ENCODE peak calls at places on chromosomes 11 and 22, in five cellular contexts. Z is mammary epithelial cell, K is HCT116, J is pancreas, C is fibroblast of lung. M is an unnamed sample. For H3K4me1, the result is how much of the 10 kb centered on the place peaks cover.

GRCh38 chr11:44814881-44815592 is 88.3 kb downstream of the TSPAN18 start:
- DNase-seq in C (peak), Z (no peak), K (no peak), J (no peak), M (no peak)

GRCh38 chr22:36331306-36331911 is 56.4 kb downstream of the MYH9 start:
- DNase-seq in K (peak), J (peak), Z (peak), C (peak), M (peak)

GRCh38 chr11:34758262-34758661 is 137.4 kb downstream of the EHF start:
- DNase-seq in K (no peak), J (no peak), C (peak), Z (no peak), M (no peak)

GRCh38 chr11:102599642-102600261 is 25.4 kb downstream of the MMP20 start:
- DNase-seq in J (no peak), C (peak), Z (peak), K (peak), M (no peak)

GRCh38 chr11:105937738-105938137 is 84.3 kb downstream of the MSANTD4 start:
- DNase-seq in K (peak), J (no peak), Z (peak), C (peak), M (no peak)

GRCh38 chr11:27319065-27319464 is 44.0 kb downstream of the CCDC34 start:
- DNase-seq in J (no peak), K (peak), Z (peak), C (no peak), M (no peak)

GRCh38 chr11:5749836-5750235 is 4.2 kb upstream of the OR52N4 start:
- DNase-seq in Z (no peak), J (no peak), K (no peak), C (no peak), M (no peak)

GRCh38 chr22:19889951-19890350 is 35.3 kb upstream of the GNB1L start:
- DNase-seq in K (no peak), Z (no peak), J (no peak), C (no peak), M (no peak)

GRCh38 chr22:32615874-32616564 is 141.4 kb downstream of the FBXO7 start:
- DNase-seq in C (no peak), J (no peak), K (no peak), Z (no peak), M (no peak)

GRCh38 chr22:35995345-35995744 is 33.3 kb downstream of the RBFOX2 start:
- DNase-seq in Z (no peak), K (no peak), J (no peak), C (no peak), M (no peak)

GRCh38 chr11:118916842-118917388 is 8.8 kb downstream of the BCL9L start:
- DNase-seq in J (peak), K (no peak), Z (peak), C (peak), M (peak)

GRCh38 chr11:127458561-127458960 is 458.0 kb upstream of the KIRREL3 start:
- DNase-seq in Z (no peak), K (no peak), J (no peak), C (no peak), M (no peak)

GRCh38 chr22:19996694-19997384 is 19.8 kb downstream of the ARVCF start:
- DNase-seq in K (no peak), J (peak), C (no peak), Z (no peak), M (peak)

GRCh38 chr11:64752106-64752970 is 7.4 kb downstream of the PYGM start:
- DNase-seq in J (no peak), C (no peak), Z (no peak), K (no peak), M (no peak)

GRCh38 chr11:78539566-78539965 is 35.1 kb downstream of the NARS2 start:
- DNase-seq in C (peak), J (no peak), Z (no peak), K (no peak), M (no peak)

GRCh38 chr11:19337779-19338178 is 97.0 kb upstream of the E2F8 start:
- DNase-seq in C (no peak), Z (no peak), K (no peak), J (no peak), M (no peak)

GRCh38 chr11:115929618-115930129 is 425.5 kb upstream of the CADM1 start:
- DNase-seq in C (no peak), Z (no peak), J (no peak), K (no peak), M (no peak)

GRCh38 chr11:85810521-85810870 is 445 bp downstream of the SYTL2 start:
- DNase-seq in J (no peak), K (no peak), C (no peak), Z (no peak), M (no peak)

GRCh38 chr22:50576070-50576469 is 2.2 kb downstream of the CPT1B start:
- DNase-seq in J (no peak), C (peak), Z (peak), K (peak), M (peak)

GRCh38 chr11:117723625-117724024 is 73.4 kb downstream of the DSCAML1 start:
- DNase-seq in J (no peak), C (no peak), Z (no peak), K (no peak), M (peak)

GRCh38 chr22:44952863-44953790 is 56.7 kb downstream of the PHF21B start:
- DNase-seq in J (no peak), Z (no peak), K (no peak), C (no peak), M (no peak)

GRCh38 chr11:62856333-62856910 is 17.0 kb upstream of the WDR74 start:
- DNase-seq in C (no peak), J (no peak), Z (no peak), K (no peak), M (no peak)

GRCh38 chr11:107840120-107840479 is 18.5 kb downstream of the SLC35F2 start:
- DNase-seq in Z (no peak), K (no peak), J (no peak), C (no peak), M (no peak)

GRCh38 chr22:25942989-25943411 is 201.0 kb downstream of the MYO18B start:
- DNase-seq in C (no peak), Z (no peak), K (no peak), J (no peak), M (peak)

GRCh38 chr11:33617672-33618362 is 82.8 kb downstream of the C11orf91 start:
- DNase-seq in J (no peak), Z (peak), K (no peak), C (no peak), M (no peak)

GRCh38 chr11:73344191-73344607 is 32.0 kb upstream of the RELT start:
- DNase-seq in Z (no peak), C (no peak), K (no peak), J (no peak), M (peak)

GRCh38 chr11:113833151-113833550 is 42.2 kb downstream of the USP28 start:
- DNase-seq in Z (peak), J (no peak), C (no peak), K (no peak), M (no peak)

GRCh38 chr11:30583505-30584280 is 2.5 kb downstream of the MPPED2 start:
- DNase-seq in K (no peak), C (no peak), Z (no peak), J (no peak), M (no peak)

GRCh38 chr11:131234146-131234680 is 136.2 kb upstream of the NTM start:
- DNase-seq in C (no peak), J (no peak), K (no peak), Z (no peak), M (no peak)

GRCh38 chr11:47186076-47186936 is at the start of gene PACSIN3:
- DNase-seq in C (peak), Z (peak), J (peak), K (no peak), M (peak)

GRCh38 chr11:3990406-3990805 is 104.2 kb upstream of the RRM1 start:
- DNase-seq in Z (no peak), J (no peak), K (no peak), C (no peak), M (no peak)

GRCh38 chr11:35145249-35145648 is 6.3 kb downstream of the CD44 start:
- DNase-seq in Z (no peak), C (no peak), J (peak), K (no peak), M (no peak)

GRCh38 chr11:86341382-86341781 is 33.3 kb upstream of the CCDC81 start:
- DNase-seq in K (no peak), J (no peak), C (no peak), Z (no peak), M (no peak)

GRCh38 chr11:14541180-14541579 is 21.0 kb upstream of the PSMA1 start:
- DNase-seq in Z (no peak), J (no peak), C (peak), K (no peak), M (no peak)

GRCh38 chr11:79369094-79369493 is 71.7 kb downstream of the TENM4 start:
- DNase-seq in J (no peak), C (no peak), K (no peak), Z (no peak), M (no peak)

DNA sequence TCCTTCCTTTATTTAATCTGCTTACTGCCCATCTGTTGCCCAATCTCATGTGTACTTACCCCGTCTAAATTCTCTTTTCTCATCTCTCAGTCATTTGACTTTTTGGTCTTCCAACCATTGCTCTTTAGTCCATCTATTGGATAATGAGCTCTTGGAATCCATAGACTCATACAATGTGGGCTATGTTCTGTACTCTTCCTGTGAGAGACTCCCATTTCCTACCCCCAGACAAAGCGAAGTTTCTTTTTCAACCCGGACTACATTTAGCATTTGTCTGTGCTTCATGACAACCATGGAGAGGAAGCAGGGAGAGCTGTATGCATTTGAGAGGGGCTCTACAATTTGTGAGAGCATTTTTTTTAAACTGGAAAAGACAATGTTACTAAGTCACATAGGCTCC is 4.0 kb upstream of the ARHGAP42 start:
- DNase-seq in C (no peak), K (no peak), Z (no peak), J (no peak), M (no peak)
- H3K4me1 ChIP-seq in C (under half), K (half or more), Z (under half), J (under half), M (under half)

DNA sequence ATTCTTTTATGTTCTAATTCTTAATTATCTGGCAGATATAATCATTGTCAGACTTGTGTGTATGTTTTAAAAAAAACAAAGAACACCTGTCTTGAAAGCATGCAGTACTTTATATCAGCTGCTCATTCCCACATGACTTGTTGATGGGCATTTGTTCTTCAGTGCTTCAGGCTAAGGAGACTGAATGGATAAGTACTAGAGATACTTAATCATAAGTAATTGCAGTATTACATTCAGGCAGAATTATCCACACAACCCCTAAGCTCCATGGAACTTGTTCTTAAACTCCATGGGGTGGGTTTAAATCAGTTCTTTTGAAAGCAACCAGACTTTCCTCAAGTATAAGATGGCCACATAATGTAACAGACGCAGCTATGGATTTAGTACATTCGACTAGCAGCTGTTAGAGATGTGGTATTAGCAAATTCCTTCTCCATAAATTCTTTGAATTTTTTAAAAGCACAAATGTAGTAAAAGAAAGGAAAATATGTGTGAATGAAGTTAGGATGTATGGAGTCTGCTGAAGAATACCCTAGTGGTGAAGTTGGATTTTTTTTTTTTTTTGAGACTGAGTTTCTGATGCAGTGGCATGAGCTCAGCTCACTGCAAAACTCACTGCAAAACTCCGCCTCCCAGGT is 3.0 kb downstream of the JAM3 start:
- DNase-seq in Z (no peak), J (no peak), C (no peak), K (no peak), M (no peak)
- TF ChIP-seq CTCF in Z (no peak), J (no peak), C (no peak), K (no peak), M (peak)

DNA sequence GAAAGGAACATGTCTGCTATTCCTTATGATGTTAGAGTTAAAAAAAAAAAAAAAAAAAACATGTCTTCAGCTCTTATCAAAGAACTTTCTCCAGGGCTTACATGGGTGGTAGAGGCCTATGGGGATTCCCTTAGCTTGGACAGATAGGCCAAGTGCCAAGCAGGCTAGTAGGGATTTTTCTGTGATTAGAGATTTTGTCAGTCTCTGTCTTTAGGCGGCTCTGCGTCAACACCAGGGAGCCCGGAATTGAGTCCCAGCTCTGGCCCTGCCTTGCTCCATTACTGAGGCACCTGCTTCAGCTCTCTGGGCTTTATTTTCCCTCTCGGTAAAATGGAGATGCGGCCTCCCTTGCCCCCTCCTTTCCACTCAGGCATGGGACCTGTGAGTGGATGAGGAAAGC is 13.1 kb downstream of the CRY2 start:
- DNase-seq in K (no peak), J (no peak), C (no peak), Z (no peak), M (no peak)
- H3K4me1 ChIP-seq in K (under half), J (under half), C (under half), Z (under half), M (under half)

GRCh38 chr22:39306456-39307361 is 12.7 kb downstream of the RPL3 start:
- DNase-seq in J (no peak), K (no peak), Z (no peak), C (peak), M (peak)
- TF ChIP-seq CTCF in J (no peak), K (no peak), Z (peak), C (peak), M (peak)

GRCh38 chr11:16632295-16633200 is 105.9 kb upstream of the C11orf58 start:
- DNase-seq in J (no peak), C (peak), K (peak), Z (peak), M (no peak)
- H3K4me1 ChIP-seq in J (under half), C (under half), K (under half), Z (under half), M (under half)

GRCh38 chr22:29306175-29306829 is at the start of gene GAS2L1:
- DNase-seq in Z (peak), K (peak), J (peak), C (peak), M (peak)
- TF ChIP-seq CTCF in Z (peak), K (no peak), J (peak), C (peak), M (peak)

DNA sequence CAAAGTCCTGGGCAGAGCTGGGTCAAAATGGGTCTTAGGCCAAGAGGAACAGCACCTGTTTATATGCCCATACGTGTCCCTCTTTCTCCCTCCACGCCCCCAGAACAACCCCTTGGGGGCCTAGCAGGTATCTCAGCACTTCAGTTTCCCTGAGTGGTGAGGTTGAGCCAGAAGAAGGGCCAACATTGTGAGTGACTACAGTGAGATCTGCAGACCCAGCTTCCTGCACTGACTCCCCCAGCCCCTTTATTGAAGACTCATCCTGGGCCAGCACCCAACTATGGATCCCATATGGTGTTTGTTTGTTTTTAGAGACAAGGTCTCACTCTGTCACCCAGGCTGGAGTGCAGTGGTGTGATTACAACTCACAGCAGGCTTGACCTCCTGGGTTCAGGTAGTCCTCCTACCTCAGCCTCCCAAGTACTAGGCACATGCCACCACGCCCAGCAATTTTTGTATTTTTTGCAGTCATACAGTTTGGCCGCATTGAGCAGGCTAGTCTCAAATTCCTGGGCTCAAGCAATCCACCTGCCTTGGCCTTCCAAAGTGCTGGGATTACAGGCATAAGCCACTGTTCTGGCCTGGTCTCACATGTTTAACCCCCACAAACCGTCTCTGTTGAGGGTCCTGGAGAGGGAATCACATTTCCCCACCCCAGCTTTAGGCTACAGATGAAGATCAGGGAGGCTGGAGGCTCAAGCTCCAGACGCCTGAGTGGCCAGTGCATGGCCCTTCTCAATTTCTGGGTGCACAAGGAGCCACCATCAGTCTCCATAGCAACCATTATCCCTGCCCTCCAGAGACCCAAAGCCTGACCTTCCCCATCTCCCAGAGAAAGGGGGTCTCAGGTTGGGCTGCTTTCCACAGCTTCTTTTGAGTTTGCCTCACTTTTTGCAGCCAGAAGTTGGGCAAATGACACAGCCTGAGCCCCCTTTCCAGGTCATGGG is 1.7 kb upstream of the LARGE2 start:
- DNase-seq in Z (no peak), C (no peak), J (peak), K (no peak), M (no peak)
- H3K4me1 ChIP-seq in Z (under half), C (under half), J (under half), K (under half), M (under half)

GRCh38 chr11:69910519-69911309 is 91.5 kb upstream of the FGF3 start:
- DNase-seq in C (no peak), J (no peak), Z (no peak), K (no peak), M (peak)
- TF ChIP-seq CTCF in C (no peak), J (no peak), Z (no peak), K (no peak), M (no peak)

GRCh38 chr22:38788016-38788415 is 5.9 kb downstream of the DNAL4 start:
- DNase-seq in C (peak), J (no peak), K (no peak), Z (no peak), M (peak)

GRCh38 chr22:38788417-38788816 is 5.5 kb downstream of the DNAL4 start:
- DNase-seq in Z (peak), C (peak), K (no peak), J (no peak), M (peak)

GRCh38 chr22:38789606-38790005 is 4.3 kb downstream of the DNAL4 start:
- DNase-seq in C (no peak), J (no peak), Z (no peak), K (no peak), M (no peak)

GRCh38 chr22:38786631-38787030 is 7.3 kb downstream of the DNAL4 start:
- DNase-seq in C (no peak), Z (no peak), J (no peak), K (no peak), M (no peak)

GRCh38 chr22:38788846-38789245 is 5.1 kb downstream of the DNAL4 start:
- DNase-seq in Z (no peak), K (no peak), J (no peak), C (no peak), M (peak)
- H3K4me1 ChIP-seq in Z (under half), K (under half), J (under half), C (under half), M (under half)